ENCODE peak calls at places on chromosomes 3 and 15, in eight cellular contexts. One of them, this sample, is unnamed.

GRCh38 chr3:5226783-5227182 is 39.3 kb downstream of the EDEM1 start:
- DNase-seq in dorsolateral prefrontal cortex: no peak
- DNase-seq in mammary epithelial cell: no peak
- DNase-seq in retinal pigment epithelial cell: no peak
- DNase-seq in fibroblast of lung: peak; percentile 27
- DNase-seq in H1: no peak
- DNase-seq in A673: peak; percentile 51
- DNase-seq in hepatocyte: peak; percentile 28
- DNase-seq in this sample: peak; percentile 44

GRCh38 chr3:99023590-99024192 is 122.2 kb upstream of the DCBLD2 start:
- DNase-seq in dorsolateral prefrontal cortex: no peak
- DNase-seq in mammary epithelial cell: peak; percentile 34
- DNase-seq in retinal pigment epithelial cell: no peak
- DNase-seq in fibroblast of lung: peak; percentile 38
- DNase-seq in H1: no peak
- DNase-seq in A673: peak; percentile 74
- DNase-seq in hepatocyte: peak; percentile 34
- DNase-seq in this sample: peak; percentile 60

GRCh38 chr3:33722626-33723370 is 4.7 kb upstream of the CLASP2 start:
- DNase-seq in dorsolateral prefrontal cortex: no peak
- DNase-seq in mammary epithelial cell: no peak
- DNase-seq in retinal pigment epithelial cell: peak; percentile 26
- DNase-seq in fibroblast of lung: peak; percentile 65
- DNase-seq in H1: no peak
- DNase-seq in A673: no peak
- DNase-seq in hepatocyte: no peak
- DNase-seq in this sample: peak; percentile 21

GRCh38 chr15:43702701-43703433 is 9.2 kb downstream of the CKMT1A start:
- DNase-seq in dorsolateral prefrontal cortex: no peak
- DNase-seq in mammary epithelial cell: no peak
- DNase-seq in retinal pigment epithelial cell: no peak
- DNase-seq in fibroblast of lung: no peak
- DNase-seq in H1: no peak
- DNase-seq in A673: no peak
- DNase-seq in hepatocyte: no peak
- DNase-seq in this sample: no peak

GRCh38 chr15:57403532-57403931 is 27.2 kb downstream of the CGNL1 start:
- DNase-seq in dorsolateral prefrontal cortex: no peak
- DNase-seq in mammary epithelial cell: no peak
- DNase-seq in retinal pigment epithelial cell: no peak
- DNase-seq in fibroblast of lung: no peak
- DNase-seq in H1: no peak
- DNase-seq in A673: no peak
- DNase-seq in hepatocyte: no peak
- DNase-seq in this sample: no peak

GRCh38 chr15:67838789-67839332 is 984 bp downstream of the RNU6-1 start:
- DNase-seq in dorsolateral prefrontal cortex: peak; percentile 67
- DNase-seq in mammary epithelial cell: peak; percentile 42
- DNase-seq in retinal pigment epithelial cell: no peak
- DNase-seq in fibroblast of lung: peak; percentile 42
- DNase-seq in H1: peak; percentile 81
- DNase-seq in A673: peak; percentile 66
- DNase-seq in hepatocyte: peak; percentile 85
- DNase-seq in this sample: no peak

GRCh38 chr3:53482227-53482626 is 12.2 kb upstream of the CACNA1D start:
- DNase-seq in dorsolateral prefrontal cortex: no peak
- DNase-seq in mammary epithelial cell: no peak
- DNase-seq in retinal pigment epithelial cell: no peak
- DNase-seq in fibroblast of lung: no peak
- DNase-seq in H1: no peak
- DNase-seq in A673: no peak
- DNase-seq in hepatocyte: no peak
- DNase-seq in this sample: no peak

GRCh38 chr3:53713626-53714025 is 132.6 kb downstream of the CHDH start:
- DNase-seq in dorsolateral prefrontal cortex: no peak
- DNase-seq in mammary epithelial cell: no peak
- DNase-seq in retinal pigment epithelial cell: no peak
- DNase-seq in fibroblast of lung: no peak
- DNase-seq in H1: no peak
- DNase-seq in A673: no peak
- DNase-seq in hepatocyte: no peak
- DNase-seq in this sample: no peak

GRCh38 chr3:16392733-16393132 is 120.8 kb downstream of the RFTN1 start:
- DNase-seq in dorsolateral prefrontal cortex: no peak
- DNase-seq in mammary epithelial cell: no peak
- DNase-seq in retinal pigment epithelial cell: no peak
- DNase-seq in fibroblast of lung: no peak
- DNase-seq in H1: no peak
- DNase-seq in A673: no peak
- DNase-seq in hepatocyte: no peak
- DNase-seq in this sample: peak; percentile 50

GRCh38 chr3:24523988-24524727 is 29.5 kb upstream of the THRB start:
- DNase-seq in dorsolateral prefrontal cortex: no peak
- DNase-seq in mammary epithelial cell: peak; percentile 91
- DNase-seq in retinal pigment epithelial cell: peak; percentile 52
- DNase-seq in fibroblast of lung: peak; percentile 10
- DNase-seq in H1: no peak
- DNase-seq in A673: no peak
- DNase-seq in hepatocyte: peak; percentile 47
- DNase-seq in this sample: peak; percentile 14

GRCh38 chr15:50358805-50359204 is 3.8 kb upstream of the GABPB1 start:
- DNase-seq in dorsolateral prefrontal cortex: no peak
- DNase-seq in mammary epithelial cell: peak; percentile 29
- DNase-seq in retinal pigment epithelial cell: no peak
- DNase-seq in fibroblast of lung: peak; percentile 52
- DNase-seq in H1: no peak
- DNase-seq in A673: peak; percentile 66
- DNase-seq in hepatocyte: peak; percentile 62
- DNase-seq in this sample: peak; percentile 75

GRCh38 chr3:88863196-88863595 is 244.2 kb upstream of the EPHA3 start:
- DNase-seq in dorsolateral prefrontal cortex: no peak
- DNase-seq in mammary epithelial cell: no peak
- DNase-seq in retinal pigment epithelial cell: no peak
- DNase-seq in fibroblast of lung: peak; percentile 73
- DNase-seq in H1: no peak
- DNase-seq in A673: no peak
- DNase-seq in hepatocyte: no peak
- DNase-seq in this sample: no peak

GRCh38 chr15:34753236-34753894 is 1.4 kb downstream of the GJD2 start:
- DNase-seq in dorsolateral prefrontal cortex: no peak
- DNase-seq in mammary epithelial cell: peak; percentile 44
- DNase-seq in retinal pigment epithelial cell: peak; percentile 27
- DNase-seq in fibroblast of lung: peak; percentile 57
- DNase-seq in H1: peak; percentile 87
- DNase-seq in A673: peak; percentile 65
- DNase-seq in hepatocyte: peak; percentile 78
- DNase-seq in this sample: peak; percentile 63

GRCh38 chr3:26657406-26657976 is 34.9 kb downstream of the LRRC3B start:
- DNase-seq in dorsolateral prefrontal cortex: no peak
- DNase-seq in mammary epithelial cell: peak; percentile 0
- DNase-seq in retinal pigment epithelial cell: no peak
- DNase-seq in fibroblast of lung: peak; percentile 2
- DNase-seq in H1: no peak
- DNase-seq in A673: no peak
- DNase-seq in hepatocyte: no peak
- DNase-seq in this sample: no peak

GRCh38 chr15:33454346-33454745 is 143.6 kb downstream of the RYR3 start:
- DNase-seq in dorsolateral prefrontal cortex: no peak
- DNase-seq in mammary epithelial cell: no peak
- DNase-seq in retinal pigment epithelial cell: no peak
- DNase-seq in fibroblast of lung: no peak
- DNase-seq in H1: no peak
- DNase-seq in A673: no peak
- DNase-seq in hepatocyte: no peak
- DNase-seq in this sample: no peak

GRCh38 chr15:56672721-56673120 is 60.6 kb downstream of the ZNF280D start:
- DNase-seq in dorsolateral prefrontal cortex: no peak
- DNase-seq in mammary epithelial cell: no peak
- DNase-seq in retinal pigment epithelial cell: peak; percentile 26
- DNase-seq in fibroblast of lung: peak; percentile 85
- DNase-seq in H1: no peak
- DNase-seq in A673: no peak
- DNase-seq in hepatocyte: no peak
- DNase-seq in this sample: peak; percentile 39

GRCh38 chr15:88896339-88897033 is 1.1 kb upstream of the HAPLN3 start:
- DNase-seq in dorsolateral prefrontal cortex: no peak
- DNase-seq in mammary epithelial cell: no peak
- DNase-seq in retinal pigment epithelial cell: no peak
- DNase-seq in fibroblast of lung: no peak
- DNase-seq in H1: peak; percentile 63
- DNase-seq in A673: no peak
- DNase-seq in hepatocyte: no peak
- DNase-seq in this sample: no peak

GRCh38 chr3:72261566-72262564 is 476.9 kb upstream of the PROK2 start:
- DNase-seq in dorsolateral prefrontal cortex: no peak
- DNase-seq in mammary epithelial cell: no peak
- DNase-seq in retinal pigment epithelial cell: no peak
- DNase-seq in fibroblast of lung: no peak
- DNase-seq in H1: no peak
- DNase-seq in A673: no peak
- DNase-seq in hepatocyte: no peak
- DNase-seq in this sample: no peak

GRCh38 chr3:133208184-133208583 is 170.0 kb downstream of the TMEM108 start:
- DNase-seq in dorsolateral prefrontal cortex: no peak
- DNase-seq in mammary epithelial cell: no peak
- DNase-seq in retinal pigment epithelial cell: no peak
- DNase-seq in fibroblast of lung: peak; percentile 7
- DNase-seq in H1: no peak
- DNase-seq in A673: no peak
- DNase-seq in hepatocyte: peak; percentile 20
- DNase-seq in this sample: no peak

GRCh38 chr3:133206921-133207320 is 168.7 kb downstream of the TMEM108 start:
- DNase-seq in dorsolateral prefrontal cortex: no peak
- DNase-seq in mammary epithelial cell: no peak
- DNase-seq in retinal pigment epithelial cell: no peak
- DNase-seq in fibroblast of lung: no peak
- DNase-seq in H1: peak; percentile 56
- DNase-seq in A673: no peak
- DNase-seq in hepatocyte: no peak
- DNase-seq in this sample: no peak

GRCh38 chr3:133211449-133211848 is 173.3 kb downstream of the TMEM108 start:
- DNase-seq in dorsolateral prefrontal cortex: no peak
- DNase-seq in mammary epithelial cell: no peak
- DNase-seq in retinal pigment epithelial cell: no peak
- DNase-seq in fibroblast of lung: peak; percentile 27
- DNase-seq in H1: no peak
- DNase-seq in A673: peak; percentile 90
- DNase-seq in hepatocyte: no peak
- DNase-seq in this sample: no peak

GRCh38 chr3:133213942-133214341 is 175.8 kb downstream of the TMEM108 start:
- DNase-seq in dorsolateral prefrontal cortex: no peak
- DNase-seq in mammary epithelial cell: no peak
- DNase-seq in retinal pigment epithelial cell: peak; percentile 8
- DNase-seq in fibroblast of lung: no peak
- DNase-seq in H1: no peak
- DNase-seq in A673: peak; percentile 24
- DNase-seq in hepatocyte: peak; percentile 10
- DNase-seq in this sample: no peak

GRCh38 chr3:133209871-133210550 is 171.8 kb downstream of the TMEM108 start:
- DNase-seq in dorsolateral prefrontal cortex: no peak
- DNase-seq in mammary epithelial cell: no peak
- DNase-seq in retinal pigment epithelial cell: no peak
- DNase-seq in fibroblast of lung: peak; percentile 61
- DNase-seq in H1: no peak
- DNase-seq in A673: peak; percentile 90
- DNase-seq in hepatocyte: peak; percentile 6
- DNase-seq in this sample: peak; percentile 30
- H3K4me3 ChIP-seq in dorsolateral prefrontal cortex: no peak overlapping the region
- H3K4me3 ChIP-seq in mammary epithelial cell: no peak overlapping the region
- H3K4me3 ChIP-seq in retinal pigment epithelial cell: no peak overlapping the region
- H3K4me3 ChIP-seq in fibroblast of lung: no peak overlapping the region
- H3K4me3 ChIP-seq in H1: no peak overlapping the region
- H3K4me3 ChIP-seq in A673: no peak overlapping the region
- H3K4me3 ChIP-seq in hepatocyte: no peak overlapping the region
- H3K4me3 ChIP-seq in this sample: no peak overlapping the region

DNA sequence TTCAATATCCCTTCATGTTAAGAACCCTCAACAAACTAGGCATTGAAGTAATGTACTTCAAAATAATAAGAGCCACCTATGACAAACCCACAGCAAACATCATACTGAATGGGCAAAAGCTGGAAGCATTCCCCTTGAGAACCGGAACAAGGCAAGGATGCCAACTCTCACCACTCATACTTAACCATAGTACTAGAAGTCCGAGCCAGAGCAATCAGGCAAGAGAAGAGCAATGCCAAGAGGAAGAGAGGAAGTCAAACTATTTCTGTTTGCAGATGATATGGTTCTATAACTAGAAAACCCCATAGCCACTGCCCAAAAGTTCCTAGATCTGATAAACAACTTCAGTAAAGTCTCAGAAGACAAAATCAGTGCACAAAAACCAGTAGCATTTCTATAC is 161.9 kb downstream of the UBE2E2 start:
- DNase-seq in dorsolateral prefrontal cortex: no peak
- DNase-seq in mammary epithelial cell: no peak
- DNase-seq in retinal pigment epithelial cell: no peak
- DNase-seq in fibroblast of lung: no peak
- DNase-seq in H1: no peak
- DNase-seq in A673: no peak
- DNase-seq in hepatocyte: no peak
- DNase-seq in this sample: no peak
- TF ChIP-seq CTCF in dorsolateral prefrontal cortex: no peak
- TF ChIP-seq CTCF in mammary epithelial cell: no peak
- TF ChIP-seq CTCF in retinal pigment epithelial cell: no peak
- TF ChIP-seq CTCF in fibroblast of lung: no peak
- TF ChIP-seq CTCF in H1: no peak
- TF ChIP-seq CTCF in A673: no peak
- TF ChIP-seq CTCF in hepatocyte: no peak
- TF ChIP-seq CTCF in this sample: no peak

GRCh38 chr3:152300029-152300764 is 31.5 kb downstream of the MBNL1 start:
- DNase-seq in dorsolateral prefrontal cortex: no peak
- DNase-seq in mammary epithelial cell: no peak
- DNase-seq in retinal pigment epithelial cell: no peak
- DNase-seq in fibroblast of lung: no peak
- DNase-seq in H1: no peak
- DNase-seq in A673: no peak
- DNase-seq in hepatocyte: no peak
- DNase-seq in this sample: peak; percentile 30
- H3K4me3 ChIP-seq in dorsolateral prefrontal cortex: peak overlapping the region; percentile 63
- H3K4me3 ChIP-seq in mammary epithelial cell: no peak overlapping the region
- H3K4me3 ChIP-seq in retinal pigment epithelial cell: no peak overlapping the region
- H3K4me3 ChIP-seq in fibroblast of lung: peak overlapping the region; percentile 22
- H3K4me3 ChIP-seq in H1: no peak overlapping the region
- H3K4me3 ChIP-seq in A673: peak overlapping the region; percentile 50
- H3K4me3 ChIP-seq in hepatocyte: no peak overlapping the region
- H3K4me3 ChIP-seq in this sample: peak overlapping the region; percentile 46

DNA sequence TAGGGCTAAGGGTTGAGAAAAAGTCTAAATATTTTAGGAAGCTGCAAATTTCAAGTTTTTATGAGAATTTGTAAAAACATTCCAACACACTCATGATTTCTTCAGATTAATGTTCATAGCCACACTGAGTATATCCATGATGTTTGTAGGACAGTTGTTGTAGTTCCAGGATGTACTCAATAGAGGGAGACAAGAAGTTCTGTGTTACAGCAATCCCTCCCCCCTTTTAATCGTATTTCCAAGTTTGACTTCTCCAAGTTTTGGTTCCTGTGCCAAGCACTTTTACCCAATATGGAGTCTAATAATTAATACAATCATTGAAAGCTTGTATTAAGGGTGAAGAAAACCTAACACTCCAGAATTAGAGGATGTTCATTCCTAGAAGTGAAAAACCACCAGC is 143.4 kb downstream of the FEZF2 start:
- DNase-seq in dorsolateral prefrontal cortex: no peak
- DNase-seq in mammary epithelial cell: peak; percentile 9
- DNase-seq in retinal pigment epithelial cell: no peak
- DNase-seq in fibroblast of lung: peak; percentile 14
- DNase-seq in H1: no peak
- DNase-seq in A673: peak; percentile 12
- DNase-seq in hepatocyte: no peak
- DNase-seq in this sample: peak; percentile 34
- TF ChIP-seq CTCF in dorsolateral prefrontal cortex: no peak
- TF ChIP-seq CTCF in mammary epithelial cell: peak; percentile 51
- TF ChIP-seq CTCF in retinal pigment epithelial cell: peak; percentile 43
- TF ChIP-seq CTCF in fibroblast of lung: peak; percentile 46
- TF ChIP-seq CTCF in H1: no peak
- TF ChIP-seq CTCF in A673: peak; percentile 44
- TF ChIP-seq CTCF in hepatocyte: peak; percentile 16
- TF ChIP-seq CTCF in this sample: peak; percentile 41

This sample was measured in fibroblast of mammary gland.